ENCODE peak calls at places on chromosome 17, in ten cellular contexts. S is RWPE1; J is AG04450; D is naive thymus-derived CD4-positive, alpha-beta T cell; V is GM23338; F is trophoblast cell; X is left ventricle myocardium inferior; T is effector memory CD4-positive, alpha-beta T cell; L is caudate nucleus; B is H9. I is an unnamed sample.

GRCh38 chr17:57986841-57987581 is 1.0 kb downstream of the VEZF1 start:
- DNase-seq in F (peak), X (peak), T (peak), D (peak), B (no peak), S (no peak), J (peak), L (no peak), V (peak), I (peak)

GRCh38 chr17:56604691-56605090 is 11.2 kb downstream of the NOG start:
- DNase-seq in J (no peak), L (no peak), X (no peak), S (no peak), B (no peak), V (no peak), T (no peak), F (peak), D (no peak), I (no peak)

GRCh38 chr17:29196784-29197515 is 16.8 kb upstream of the MYO18A start:
- DNase-seq in S (no peak), J (no peak), L (no peak), X (no peak), T (no peak), D (no peak), F (no peak), B (no peak), V (no peak), I (no peak)

GRCh38 chr17:38592487-38592886 is 13.3 kb downstream of the SRCIN1 start:
- DNase-seq in X (no peak), S (no peak), F (no peak), B (no peak), T (no peak), J (no peak), L (no peak), V (no peak), D (no peak), I (no peak)

GRCh38 chr17:81230043-81230820 is 7.5 kb upstream of the CEP131 start:
- DNase-seq in F (no peak), S (no peak), L (no peak), X (no peak), D (no peak), B (no peak), V (peak), J (no peak), T (no peak), I (no peak)

GRCh38 chr17:14919580-14920160 is 345.5 kb downstream of the PMP22 start:
- DNase-seq in T (no peak), V (peak), X (no peak), B (no peak), L (no peak), D (no peak), J (no peak), S (peak), F (no peak), I (no peak)

GRCh38 chr17:81136366-81136765 is 28.9 kb upstream of the PVALEF start:
- DNase-seq in D (no peak), V (no peak), B (no peak), T (no peak), X (no peak), S (no peak), L (no peak), J (no peak), F (no peak), I (no peak)

GRCh38 chr17:43018932-43019331 is 3.3 kb downstream of the VAT1 start:
- DNase-seq in V (no peak), S (no peak), D (no peak), F (no peak), L (no peak), B (no peak), T (no peak), X (no peak), J (no peak), I (no peak)

GRCh38 chr17:35795007-35795870 is at the start of gene MMP28:
- DNase-seq in S (peak), T (no peak), L (no peak), D (peak), J (no peak), F (no peak), B (peak), V (peak), X (peak), I (peak)

GRCh38 chr17:6752068-6752909 is 3.6 kb upstream of the XAF1 start:
- DNase-seq in X (no peak), S (peak), L (no peak), D (no peak), V (no peak), F (peak), B (no peak), J (peak), T (no peak), I (peak)
- H3K27ac ChIP-seq in X (peak), S (peak), L (peak), D (peak), V (peak), F (peak), B (no peak), J (peak), T (no peak), I (peak)

GRCh38 chr17:82247175-82247823 is 18.5 kb downstream of the SLC16A3 start:
- DNase-seq in J (no peak), D (no peak), F (no peak), S (no peak), L (no peak), X (no peak), T (no peak), V (no peak), B (no peak), I (no peak)
- H3K27ac ChIP-seq in J (peak), D (peak), F (no peak), S (peak), L (peak), X (peak), T (no peak), V (no peak), B (no peak), I (peak)

GRCh38 chr17:5110816-5111215 is 862 bp downstream of the ZNF232 start:
- DNase-seq in X (no peak), F (no peak), D (no peak), L (no peak), J (no peak), S (no peak), V (peak), B (no peak), T (no peak), I (no peak)
- H3K27ac ChIP-seq in X (no peak), F (no peak), D (peak), L (no peak), J (no peak), S (no peak), V (no peak), B (no peak), T (no peak), I (no peak)

GRCh38 chr17:19269641-19270040 is 32.5 kb downstream of the EPN2 start:
- DNase-seq in V (no peak), D (no peak), S (no peak), J (no peak), X (no peak), L (no peak), B (no peak), T (no peak), F (no peak), I (no peak)
- H3K27ac ChIP-seq in V (no peak), D (no peak), S (no peak), J (no peak), X (peak), L (peak), B (no peak), T (no peak), F (no peak), I (no peak)

GRCh38 chr17:75168998-75169397 is 13.8 kb downstream of the SUMO2 start:
- DNase-seq in B (no peak), S (no peak), X (no peak), J (no peak), D (no peak), F (no peak), T (no peak), L (no peak), V (no peak), I (no peak)

GRCh38 chr17:75159196-75160031 is 5.1 kb upstream of the JPT1 start:
- DNase-seq in D (no peak), F (peak), B (no peak), S (peak), V (no peak), X (no peak), T (no peak), L (no peak), J (no peak), I (peak)

GRCh38 chr17:75160211-75160610 is 5.9 kb upstream of the JPT1 start:
- DNase-seq in S (no peak), F (no peak), D (no peak), X (no peak), J (no peak), B (no peak), L (no peak), V (no peak), T (no peak), I (no peak)

GRCh38 chr17:75163074-75163473 is 8.8 kb upstream of the JPT1 start:
- DNase-seq in F (no peak), S (no peak), X (no peak), V (no peak), D (no peak), L (no peak), B (no peak), J (no peak), T (no peak), I (no peak)
- H3K27ac ChIP-seq in F (no peak), S (peak), X (no peak), V (no peak), D (no peak), L (no peak), B (no peak), J (no peak), T (no peak), I (no peak)

GRCh38 chr17:76217081-76217480 is 23.2 kb downstream of the RNF157 start:
- DNase-seq in D (no peak), J (no peak), T (no peak), B (no peak), V (no peak), L (no peak), X (no peak), S (no peak), F (no peak), I (no peak)

GRCh38 chr17:76224321-76224852 is 15.9 kb downstream of the RNF157 start:
- DNase-seq in V (no peak), S (no peak), T (no peak), X (no peak), B (no peak), J (no peak), L (no peak), D (no peak), F (no peak), I (no peak)

GRCh38 chr17:76223802-76224201 is 16.5 kb downstream of the RNF157 start:
- DNase-seq in X (no peak), T (no peak), F (no peak), J (no peak), L (no peak), D (no peak), V (no peak), S (no peak), B (no peak), I (no peak)

DNA sequence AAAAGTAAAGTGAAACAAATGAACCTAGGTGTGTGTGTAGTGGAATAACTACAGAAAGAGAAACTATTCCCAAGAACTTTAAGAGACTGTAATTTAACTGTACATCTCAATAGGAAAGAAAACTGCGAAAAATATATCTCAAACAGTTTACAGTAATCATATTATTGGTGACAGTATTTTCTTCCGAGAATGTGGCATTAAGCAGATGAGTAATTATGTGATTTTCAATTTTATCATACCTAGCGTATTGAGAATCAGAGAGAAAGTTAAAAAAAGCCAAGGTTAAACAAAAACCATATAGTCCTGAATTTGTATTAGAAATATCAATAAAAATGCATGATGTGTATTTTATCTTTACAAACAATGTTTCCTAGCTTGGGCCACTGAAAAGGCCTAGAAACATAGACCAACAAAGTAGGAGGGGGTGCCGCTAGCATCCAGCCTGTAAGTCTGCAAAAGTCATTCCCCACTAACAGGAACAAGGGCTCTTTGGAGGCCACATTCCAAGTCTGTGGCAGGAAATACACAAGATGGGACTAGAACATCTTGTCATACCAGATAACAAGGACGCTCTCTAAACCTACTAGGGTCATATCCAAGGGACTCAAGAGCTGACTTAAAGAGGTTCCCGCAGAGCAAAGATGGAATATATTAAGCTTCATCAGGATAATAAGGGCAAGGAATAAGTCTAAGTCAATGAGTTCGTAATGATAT is 20.5 kb downstream of the RNF157 start:
- DNase-seq in L (no peak), B (no peak), V (no peak), S (no peak), D (no peak), X (no peak), J (no peak), F (no peak), T (no peak), I (no peak)
- H3K27ac ChIP-seq in L (no peak), B (no peak), V (no peak), S (no peak), D (no peak), X (peak), J (no peak), F (no peak), T (no peak), I (no peak)

GRCh38 chr17:27455914-27456680 is at the start of gene KSR1:
- DNase-seq in B (peak), J (no peak), S (peak), D (peak), L (peak), T (peak), F (peak), V (peak), X (peak), I (peak)

GRCh38 chr17:27454089-27454488 is 2.2 kb upstream of the KSR1 start:
- DNase-seq in F (no peak), L (no peak), T (no peak), D (no peak), J (no peak), B (no peak), S (no peak), X (no peak), V (no peak), I (no peak)

GRCh38 chr17:27456681-27457404 is 595 bp downstream of the KSR1 start:
- DNase-seq in D (peak), X (peak), S (no peak), J (no peak), L (no peak), F (no peak), V (peak), B (no peak), T (no peak), I (no peak)

GRCh38 chr17:27457405-27457730 is 1.1 kb downstream of the KSR1 start:
- DNase-seq in D (no peak), J (no peak), S (no peak), V (no peak), B (no peak), T (no peak), L (no peak), F (no peak), X (no peak), I (no peak)

DNA sequence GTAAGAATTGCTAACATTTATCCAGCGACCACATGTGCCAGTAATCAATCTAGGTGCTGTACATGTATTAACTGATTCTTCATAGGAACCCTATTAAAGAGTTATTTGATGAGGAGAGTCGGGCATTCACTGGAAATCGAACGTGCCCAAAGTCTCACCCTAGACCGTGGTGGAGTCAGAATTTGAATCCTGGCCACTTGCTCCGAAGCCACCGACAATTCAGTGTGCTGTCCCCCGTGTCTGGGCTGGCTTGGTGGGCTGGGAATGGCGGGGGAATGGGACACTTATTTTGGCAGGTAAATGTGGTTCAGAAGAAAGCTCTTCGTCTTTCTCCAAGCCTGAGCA is 707 bp upstream of the KSR1 start:
- DNase-seq in D (no peak), X (no peak), J (no peak), V (no peak), S (no peak), B (no peak), F (no peak), L (no peak), T (no peak), I (no peak)
- H3K27ac ChIP-seq in D (peak), X (peak), J (peak), V (peak), S (peak), B (no peak), F (no peak), L (peak), T (peak), I (no peak)

GRCh38 chr17:30263552-30264333 is 28.0 kb downstream of the BLMH start:
- DNase-seq in B (no peak), X (no peak), J (no peak), T (no peak), S (no peak), D (no peak), F (no peak), V (no peak), L (no peak), I (no peak)
- H3K27ac ChIP-seq in B (no peak), X (peak), J (no peak), T (no peak), S (no peak), D (no peak), F (no peak), V (no peak), L (no peak), I (no peak)

GRCh38 chr17:64166876-64167275 is 36.9 kb upstream of the ERN1 start:
- DNase-seq in T (no peak), X (no peak), F (no peak), L (no peak), J (no peak), D (no peak), S (no peak), V (no peak), B (no peak), I (no peak)
- H3K27ac ChIP-seq in T (no peak), X (no peak), F (no peak), L (no peak), J (no peak), D (no peak), S (no peak), V (no peak), B (no peak), I (no peak)